ENCODE peak calls at places on chromosomes 5 and 9, in four cellular contexts. One of them, this sample, is unnamed.

GRCh38 chr5:178460598-178461425 is 129.4 kb downstream of the COL23A1 start:
- DNase-seq in T-cell: peak; percentile 23
- DNase-seq in T-helper 9 cell: peak; percentile 11
- DNase-seq in right cardiac atrium: peak; percentile 94
- DNase-seq in this sample: no peak

GRCh38 chr9:84107995-84108394 is 127.4 kb downstream of the RMI1 start:
- DNase-seq in T-cell: no peak
- DNase-seq in T-helper 9 cell: no peak
- DNase-seq in right cardiac atrium: no peak
- DNase-seq in this sample: no peak

GRCh38 chr5:6539060-6539459 is 90.4 kb downstream of the UBE2QL1 start:
- DNase-seq in T-cell: no peak
- DNase-seq in T-helper 9 cell: no peak
- DNase-seq in right cardiac atrium: no peak
- DNase-seq in this sample: no peak

GRCh38 chr9:16307626-16308195 is 562.8 kb downstream of the BNC2 start:
- DNase-seq in T-cell: no peak
- DNase-seq in T-helper 9 cell: no peak
- DNase-seq in right cardiac atrium: no peak
- DNase-seq in this sample: no peak

GRCh38 chr5:116626272-116626723 is 51.7 kb upstream of the SEMA6A start:
- DNase-seq in T-cell: no peak
- DNase-seq in T-helper 9 cell: no peak
- DNase-seq in right cardiac atrium: peak; percentile 85
- DNase-seq in this sample: no peak

GRCh38 chr5:113217619-113218184 is 217.1 kb downstream of the TSSK1B start:
- DNase-seq in T-cell: no peak
- DNase-seq in T-helper 9 cell: no peak
- DNase-seq in right cardiac atrium: no peak
- DNase-seq in this sample: no peak

GRCh38 chr5:174535691-174536090 is 188.7 kb upstream of the MSX2 start:
- DNase-seq in T-cell: no peak
- DNase-seq in T-helper 9 cell: no peak
- DNase-seq in right cardiac atrium: no peak
- DNase-seq in this sample: no peak

GRCh38 chr9:86126998-86127972 is 27.9 kb upstream of the GOLM1 start:
- DNase-seq in T-cell: no peak
- DNase-seq in T-helper 9 cell: no peak
- DNase-seq in right cardiac atrium: peak; percentile 69
- DNase-seq in this sample: no peak

GRCh38 chr5:124888050-124888506 is 141.6 kb upstream of the ZNF608 start:
- DNase-seq in T-cell: no peak
- DNase-seq in T-helper 9 cell: no peak
- DNase-seq in right cardiac atrium: no peak
- DNase-seq in this sample: no peak

GRCh38 chr9:82117528-82117927 is 129.0 kb downstream of the SPATA31D1 start:
- DNase-seq in T-cell: no peak
- DNase-seq in T-helper 9 cell: no peak
- DNase-seq in right cardiac atrium: no peak
- DNase-seq in this sample: no peak

GRCh38 chr9:111966851-111967250 is 70.2 kb downstream of the UGCG start:
- DNase-seq in T-cell: no peak
- DNase-seq in T-helper 9 cell: no peak
- DNase-seq in right cardiac atrium: no peak
- DNase-seq in this sample: no peak

GRCh38 chr5:80837679-80838078 is 122.5 kb upstream of the RASGRF2 start:
- DNase-seq in T-cell: no peak
- DNase-seq in T-helper 9 cell: no peak
- DNase-seq in right cardiac atrium: no peak
- DNase-seq in this sample: no peak

This sample was measured in effector memory CD4-positive, alpha-beta T cell.